ENCODE peak calls at places on chromosome 16, in nine cellular contexts. One of them, this sample, is unnamed.

GRCh38 chr16:24537474-24538337 is 1.7 kb upstream of the RBBP6 start:
- DNase-seq in transverse colon: no peak
- DNase-seq in endothelial cell of umbilical vein: no peak
- DNase-seq in keratinocyte: no peak
- DNase-seq in lower leg skin: no peak
- DNase-seq in MM.1S: no peak
- DNase-seq in heart left ventricle: no peak
- DNase-seq in CD8-positive, alpha-beta T cell: no peak
- DNase-seq in cardiac fibroblast: no peak
- DNase-seq in this sample: no peak

GRCh38 chr16:85871756-85872155 is 27.2 kb upstream of the IRF8 start:
- DNase-seq in endothelial cell of umbilical vein: no peak
- DNase-seq in cardiac fibroblast: no peak
- DNase-seq in keratinocyte: no peak
- DNase-seq in lower leg skin: peak; percentile 76
- DNase-seq in heart left ventricle: no peak
- DNase-seq in transverse colon: no peak
- DNase-seq in CD8-positive, alpha-beta T cell: no peak
- DNase-seq in MM.1S: no peak
- DNase-seq in this sample: no peak

GRCh38 chr16:59432934-59433333 is 698.8 kb upstream of the GOT2 start:
- DNase-seq in CD8-positive, alpha-beta T cell: no peak
- DNase-seq in heart left ventricle: no peak
- DNase-seq in keratinocyte: no peak
- DNase-seq in MM.1S: no peak
- DNase-seq in transverse colon: no peak
- DNase-seq in lower leg skin: no peak
- DNase-seq in endothelial cell of umbilical vein: no peak
- DNase-seq in cardiac fibroblast: no peak
- DNase-seq in this sample: no peak

GRCh38 chr16:54688339-54688738 is 242.3 kb upstream of the IRX5 start:
- DNase-seq in cardiac fibroblast: no peak
- DNase-seq in CD8-positive, alpha-beta T cell: no peak
- DNase-seq in keratinocyte: no peak
- DNase-seq in MM.1S: no peak
- DNase-seq in lower leg skin: no peak
- DNase-seq in heart left ventricle: no peak
- DNase-seq in transverse colon: no peak
- DNase-seq in endothelial cell of umbilical vein: no peak
- DNase-seq in this sample: no peak

GRCh38 chr16:15055141-15056053 is 477 bp downstream of the NTAN1 start:
- DNase-seq in transverse colon: peak; percentile 69
- DNase-seq in keratinocyte: no peak
- DNase-seq in MM.1S: peak; percentile 69
- DNase-seq in lower leg skin: peak; percentile 93
- DNase-seq in cardiac fibroblast: peak; percentile 39
- DNase-seq in endothelial cell of umbilical vein: peak; percentile 52
- DNase-seq in heart left ventricle: peak; percentile 60
- DNase-seq in CD8-positive, alpha-beta T cell: no peak
- DNase-seq in this sample: peak; percentile 42

GRCh38 chr16:27334874-27335273 is 21.1 kb downstream of the IL4R start:
- DNase-seq in endothelial cell of umbilical vein: no peak
- DNase-seq in CD8-positive, alpha-beta T cell: no peak
- DNase-seq in keratinocyte: no peak
- DNase-seq in heart left ventricle: peak; percentile 11
- DNase-seq in transverse colon: no peak
- DNase-seq in cardiac fibroblast: no peak
- DNase-seq in lower leg skin: no peak
- DNase-seq in MM.1S: no peak
- DNase-seq in this sample: peak; percentile 84

GRCh38 chr16:86751081-86752030 is 173.0 kb downstream of the FOXL1 start:
- DNase-seq in transverse colon: no peak
- DNase-seq in keratinocyte: peak; percentile 36
- DNase-seq in cardiac fibroblast: peak; percentile 88
- DNase-seq in lower leg skin: no peak
- DNase-seq in MM.1S: no peak
- DNase-seq in endothelial cell of umbilical vein: peak; percentile 86
- DNase-seq in CD8-positive, alpha-beta T cell: no peak
- DNase-seq in heart left ventricle: no peak
- DNase-seq in this sample: peak; percentile 76

GRCh38 chr16:50522324-50522723 is 25.9 kb upstream of the NKD1 start:
- DNase-seq in MM.1S: no peak
- DNase-seq in CD8-positive, alpha-beta T cell: no peak
- DNase-seq in heart left ventricle: no peak
- DNase-seq in lower leg skin: peak; percentile 25
- DNase-seq in endothelial cell of umbilical vein: no peak
- DNase-seq in keratinocyte: no peak
- DNase-seq in cardiac fibroblast: no peak
- DNase-seq in transverse colon: no peak
- DNase-seq in this sample: no peak

GRCh38 chr16:82344157-82344556 is 174.1 kb upstream of the MPHOSPH6 start:
- DNase-seq in MM.1S: no peak
- DNase-seq in cardiac fibroblast: no peak
- DNase-seq in lower leg skin: no peak
- DNase-seq in CD8-positive, alpha-beta T cell: no peak
- DNase-seq in heart left ventricle: no peak
- DNase-seq in transverse colon: no peak
- DNase-seq in endothelial cell of umbilical vein: no peak
- DNase-seq in keratinocyte: no peak
- DNase-seq in this sample: peak; percentile 4

GRCh38 chr16:14193316-14193871 is 122.3 kb downstream of the MRTFB start:
- DNase-seq in transverse colon: peak; percentile 45
- DNase-seq in MM.1S: peak; percentile 90
- DNase-seq in lower leg skin: no peak
- DNase-seq in heart left ventricle: no peak
- DNase-seq in cardiac fibroblast: no peak
- DNase-seq in CD8-positive, alpha-beta T cell: no peak
- DNase-seq in endothelial cell of umbilical vein: no peak
- DNase-seq in keratinocyte: no peak
- DNase-seq in this sample: no peak

GRCh38 chr16:81548901-81549546 is 104.4 kb downstream of the CMIP start:
- DNase-seq in endothelial cell of umbilical vein: no peak
- DNase-seq in heart left ventricle: no peak
- DNase-seq in transverse colon: peak; percentile 55
- DNase-seq in keratinocyte: no peak
- DNase-seq in lower leg skin: no peak
- DNase-seq in CD8-positive, alpha-beta T cell: no peak
- DNase-seq in cardiac fibroblast: no peak
- DNase-seq in MM.1S: no peak
- DNase-seq in this sample: no peak

GRCh38 chr16:9845661-9846361 is 336.4 kb downstream of the GRIN2A start:
- DNase-seq in lower leg skin: no peak
- DNase-seq in MM.1S: no peak
- DNase-seq in endothelial cell of umbilical vein: peak; percentile 30
- DNase-seq in heart left ventricle: no peak
- DNase-seq in keratinocyte: peak; percentile 28
- DNase-seq in transverse colon: no peak
- DNase-seq in CD8-positive, alpha-beta T cell: no peak
- DNase-seq in cardiac fibroblast: peak; percentile 12
- DNase-seq in this sample: peak; percentile 22

GRCh38 chr16:46789075-46789474 is 40.9 kb upstream of the MYLK3 start:
- DNase-seq in MM.1S: no peak
- DNase-seq in cardiac fibroblast: no peak
- DNase-seq in heart left ventricle: no peak
- DNase-seq in endothelial cell of umbilical vein: no peak
- DNase-seq in lower leg skin: no peak
- DNase-seq in keratinocyte: no peak
- DNase-seq in CD8-positive, alpha-beta T cell: no peak
- DNase-seq in transverse colon: no peak
- DNase-seq in this sample: no peak

GRCh38 chr16:46793841-46794240 is 37.1 kb downstream of the C16orf87 start:
- DNase-seq in CD8-positive, alpha-beta T cell: no peak
- DNase-seq in keratinocyte: no peak
- DNase-seq in transverse colon: no peak
- DNase-seq in cardiac fibroblast: no peak
- DNase-seq in heart left ventricle: no peak
- DNase-seq in MM.1S: no peak
- DNase-seq in lower leg skin: no peak
- DNase-seq in endothelial cell of umbilical vein: no peak
- DNase-seq in this sample: no peak

GRCh38 chr16:46790599-46791270 is 40.2 kb downstream of the C16orf87 start:
- DNase-seq in CD8-positive, alpha-beta T cell: no peak
- DNase-seq in cardiac fibroblast: no peak
- DNase-seq in endothelial cell of umbilical vein: no peak
- DNase-seq in lower leg skin: no peak
- DNase-seq in MM.1S: no peak
- DNase-seq in transverse colon: no peak
- DNase-seq in keratinocyte: no peak
- DNase-seq in heart left ventricle: no peak
- DNase-seq in this sample: no peak

GRCh38 chr16:46787909-46788308 is 39.8 kb upstream of the MYLK3 start:
- DNase-seq in lower leg skin: no peak
- DNase-seq in transverse colon: no peak
- DNase-seq in MM.1S: no peak
- DNase-seq in CD8-positive, alpha-beta T cell: no peak
- DNase-seq in endothelial cell of umbilical vein: no peak
- DNase-seq in cardiac fibroblast: no peak
- DNase-seq in keratinocyte: no peak
- DNase-seq in heart left ventricle: no peak
- DNase-seq in this sample: no peak

GRCh38 chr16:46789499-46790414 is 41.2 kb downstream of the C16orf87 start:
- DNase-seq in MM.1S: peak; percentile 83
- DNase-seq in cardiac fibroblast: peak; percentile 67
- DNase-seq in CD8-positive, alpha-beta T cell: peak; percentile 85
- DNase-seq in endothelial cell of umbilical vein: peak; percentile 80
- DNase-seq in heart left ventricle: peak; percentile 85
- DNase-seq in keratinocyte: no peak
- DNase-seq in lower leg skin: peak; percentile 90
- DNase-seq in transverse colon: peak; percentile 83
- DNase-seq in this sample: peak; percentile 78
- H3K4me3 ChIP-seq in MM.1S: peak overlapping the region; percentile 92
- H3K4me3 ChIP-seq in cardiac fibroblast: peak overlapping the region; percentile 67
- H3K4me3 ChIP-seq in CD8-positive, alpha-beta T cell: peak overlapping the region; percentile 62
- H3K4me3 ChIP-seq in endothelial cell of umbilical vein: peak overlapping the region; percentile 17
- H3K4me3 ChIP-seq in heart left ventricle: peak overlapping the region; percentile 76
- H3K4me3 ChIP-seq in keratinocyte: peak overlapping the region; percentile 76
- H3K4me3 ChIP-seq in lower leg skin: peak overlapping the region; percentile 64
- H3K4me3 ChIP-seq in transverse colon: peak overlapping the region; percentile 30
- H3K4me3 ChIP-seq in this sample: peak overlapping the region; percentile 80

DNA sequence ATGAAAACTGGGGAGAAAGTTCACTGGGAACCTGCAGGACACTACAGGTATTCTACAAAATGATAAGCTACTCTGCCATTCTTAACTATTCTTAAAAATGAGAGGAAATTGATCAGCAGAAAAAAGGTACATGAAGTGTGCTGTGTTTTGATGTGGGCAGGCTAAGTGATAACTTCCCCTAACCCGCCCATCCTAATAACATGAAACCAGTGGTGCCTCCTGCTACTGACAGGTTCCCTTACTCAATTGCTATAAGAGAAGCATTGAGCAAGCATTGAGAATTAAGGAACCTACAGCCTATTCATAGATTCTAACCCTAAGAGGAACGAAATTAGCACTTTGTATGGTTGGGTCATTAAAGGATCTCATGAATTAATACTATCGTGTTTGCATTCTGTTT is 18.9 kb downstream of the XYLT1 start:
- DNase-seq in keratinocyte: no peak
- DNase-seq in endothelial cell of umbilical vein: no peak
- DNase-seq in heart left ventricle: no peak
- DNase-seq in lower leg skin: no peak
- DNase-seq in cardiac fibroblast: no peak
- DNase-seq in transverse colon: no peak
- DNase-seq in MM.1S: no peak
- DNase-seq in CD8-positive, alpha-beta T cell: no peak
- DNase-seq in this sample: no peak
- H3K4me3 ChIP-seq in keratinocyte: no peak overlapping the region
- H3K4me3 ChIP-seq in endothelial cell of umbilical vein: no peak overlapping the region
- H3K4me3 ChIP-seq in heart left ventricle: no peak overlapping the region
- H3K4me3 ChIP-seq in lower leg skin: no peak overlapping the region
- H3K4me3 ChIP-seq in cardiac fibroblast: no peak overlapping the region
- H3K4me3 ChIP-seq in transverse colon: no peak overlapping the region
- H3K4me3 ChIP-seq in MM.1S: no peak overlapping the region
- H3K4me3 ChIP-seq in CD8-positive, alpha-beta T cell: no peak overlapping the region
- H3K4me3 ChIP-seq in this sample: no peak overlapping the region

DNA sequence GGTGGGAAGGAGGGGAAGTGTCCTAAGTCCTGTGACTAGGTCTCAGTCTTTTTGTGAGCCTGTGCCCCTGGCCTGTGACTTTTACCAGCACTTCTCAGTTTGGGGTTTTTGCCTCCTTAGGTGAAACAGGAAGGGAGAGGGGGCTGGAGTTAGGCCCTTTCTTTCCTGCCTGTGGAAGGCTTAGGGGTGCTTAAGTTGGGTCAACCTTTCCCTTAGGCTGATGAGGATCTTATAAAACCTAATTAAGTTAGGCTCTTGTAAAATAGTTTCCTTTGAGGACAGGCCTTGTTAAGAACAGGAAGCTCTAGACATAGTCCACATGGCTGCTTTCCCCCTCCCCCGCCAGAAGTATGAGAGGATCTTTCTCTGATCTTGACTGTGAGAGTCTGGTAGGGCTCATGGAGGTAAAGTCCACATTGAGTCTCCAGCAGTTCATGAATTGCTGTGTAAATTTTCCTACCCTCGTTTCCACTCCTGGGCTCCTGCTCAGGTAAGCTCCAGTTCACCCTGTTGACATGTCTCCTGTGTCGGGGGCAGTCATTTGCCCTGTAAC is 17.0 kb upstream of the DNASE1 start:
- DNase-seq in transverse colon: peak; percentile 59
- DNase-seq in lower leg skin: peak; percentile 37
- DNase-seq in endothelial cell of umbilical vein: peak; percentile 59
- DNase-seq in CD8-positive, alpha-beta T cell: peak; percentile 53
- DNase-seq in keratinocyte: no peak
- DNase-seq in cardiac fibroblast: peak; percentile 44
- DNase-seq in MM.1S: peak; percentile 57
- DNase-seq in heart left ventricle: no peak
- DNase-seq in this sample: peak; percentile 49
- H3K4me3 ChIP-seq in transverse colon: no peak overlapping the region
- H3K4me3 ChIP-seq in lower leg skin: no peak overlapping the region
- H3K4me3 ChIP-seq in endothelial cell of umbilical vein: no peak overlapping the region
- H3K4me3 ChIP-seq in CD8-positive, alpha-beta T cell: no peak overlapping the region
- H3K4me3 ChIP-seq in keratinocyte: no peak overlapping the region
- H3K4me3 ChIP-seq in cardiac fibroblast: no peak overlapping the region
- H3K4me3 ChIP-seq in MM.1S: no peak overlapping the region
- H3K4me3 ChIP-seq in heart left ventricle: no peak overlapping the region
- H3K4me3 ChIP-seq in this sample: no peak overlapping the region

GRCh38 chr16:3066440-3066748 is 954 bp downstream of the IL32 start:
- DNase-seq in keratinocyte: no peak
- DNase-seq in transverse colon: no peak
- DNase-seq in lower leg skin: no peak
- DNase-seq in heart left ventricle: no peak
- DNase-seq in MM.1S: no peak
- DNase-seq in cardiac fibroblast: no peak
- DNase-seq in CD8-positive, alpha-beta T cell: no peak
- DNase-seq in endothelial cell of umbilical vein: no peak
- DNase-seq in this sample: no peak

GRCh38 chr16:3062553-3062952 is 2.9 kb upstream of the IL32 start:
- DNase-seq in endothelial cell of umbilical vein: no peak
- DNase-seq in keratinocyte: no peak
- DNase-seq in transverse colon: no peak
- DNase-seq in cardiac fibroblast: no peak
- DNase-seq in CD8-positive, alpha-beta T cell: no peak
- DNase-seq in heart left ventricle: no peak
- DNase-seq in MM.1S: no peak
- DNase-seq in lower leg skin: no peak
- DNase-seq in this sample: no peak

GRCh38 chr16:3065742-3066439 is 451 bp downstream of the IL32 start:
- DNase-seq in lower leg skin: no peak
- DNase-seq in MM.1S: no peak
- DNase-seq in transverse colon: no peak
- DNase-seq in heart left ventricle: no peak
- DNase-seq in keratinocyte: no peak
- DNase-seq in endothelial cell of umbilical vein: no peak
- DNase-seq in CD8-positive, alpha-beta T cell: peak; percentile 71
- DNase-seq in cardiac fibroblast: no peak
- DNase-seq in this sample: no peak

GRCh38 chr16:3063617-3064389 is 1.6 kb upstream of the IL32 start:
- DNase-seq in transverse colon: no peak
- DNase-seq in lower leg skin: no peak
- DNase-seq in endothelial cell of umbilical vein: no peak
- DNase-seq in MM.1S: no peak
- DNase-seq in keratinocyte: no peak
- DNase-seq in heart left ventricle: no peak
- DNase-seq in cardiac fibroblast: no peak
- DNase-seq in CD8-positive, alpha-beta T cell: no peak
- DNase-seq in this sample: no peak

GRCh38 chr16:3065069-3065741 is at the start of gene IL32:
- DNase-seq in CD8-positive, alpha-beta T cell: peak; percentile 85
- DNase-seq in transverse colon: peak; percentile 89
- DNase-seq in heart left ventricle: peak; percentile 82
- DNase-seq in endothelial cell of umbilical vein: peak; percentile 88
- DNase-seq in lower leg skin: no peak
- DNase-seq in cardiac fibroblast: peak; percentile 84
- DNase-seq in MM.1S: no peak
- DNase-seq in keratinocyte: no peak
- DNase-seq in this sample: peak; percentile 86
- H3K4me3 ChIP-seq in CD8-positive, alpha-beta T cell: peak within 1 kb of the TSS; percentile 100
- H3K4me3 ChIP-seq in transverse colon: peak within 1 kb of the TSS; percentile 15
- H3K4me3 ChIP-seq in heart left ventricle: peak within 1 kb of the TSS; percentile 68
- H3K4me3 ChIP-seq in endothelial cell of umbilical vein: no peak within 1 kb of the TSS
- H3K4me3 ChIP-seq in lower leg skin: no peak within 1 kb of the TSS
- H3K4me3 ChIP-seq in cardiac fibroblast: peak within 1 kb of the TSS; percentile 58
- H3K4me3 ChIP-seq in MM.1S: no peak within 1 kb of the TSS
- H3K4me3 ChIP-seq in keratinocyte: no peak within 1 kb of the TSS
- H3K4me3 ChIP-seq in this sample: peak within 1 kb of the TSS; percentile 22